ENCODE peak calls at places on chromosomes 3 and 15, in six cellular contexts. S, P, Q, T, U and R are unnamed samples.

GRCh38 chr15:73457334-73457733 is 14.4 kb downstream of the REC114 start:
- DNase-seq in Q (no peak), P (no peak), T (no peak), S (no peak), U (no peak), R (no peak)

GRCh38 chr15:88649286-88649733 is 10.5 kb downstream of the ISG20 start:
- DNase-seq in T (peak), P (no peak), S (peak), Q (peak), U (no peak), R (peak)

GRCh38 chr15:64246364-64247189 is 83.8 kb upstream of the PPIB start:
- DNase-seq in U (no peak), S (peak), P (no peak), Q (peak), T (peak), R (peak)

GRCh38 chr3:86793786-86794185 is 197.2 kb downstream of the VGLL3 start:
- DNase-seq in U (no peak), P (no peak), T (peak), Q (peak), S (peak), R (peak)

GRCh38 chr15:93451265-93451664 is 362.3 kb upstream of the RGMA start:
- DNase-seq in Q (no peak), P (no peak), S (no peak), T (no peak), U (peak), R (no peak)

GRCh38 chr3:138861755-138862333 is 27.1 kb upstream of the PIK3CB start:
- DNase-seq in S (peak), T (no peak), Q (peak), U (no peak), P (no peak), R (peak)

GRCh38 chr3:53269888-53270880 is 14.4 kb upstream of the TKT start:
- DNase-seq in Q (peak), S (peak), P (peak), U (peak), T (peak), R (peak)

GRCh38 chr3:19256313-19256712 is 108.0 kb downstream of the KCNH8 start:
- DNase-seq in P (no peak), Q (no peak), U (no peak), T (no peak), S (no peak), R (no peak)

GRCh38 chr15:32222716-32223115 is 180.4 kb downstream of the GOLGA8K start:
- DNase-seq in T (no peak), S (no peak), Q (no peak), P (no peak), U (no peak), R (no peak)

GRCh38 chr3:39810647-39811161 is 1.3 kb downstream of the MYRIP start:
- DNase-seq in T (no peak), S (no peak), U (no peak), P (no peak), Q (no peak), R (no peak)

GRCh38 chr3:180804871-180805430 is 107.5 kb upstream of the FXR1 start:
- DNase-seq in S (peak), Q (peak), T (peak), U (no peak), P (peak), R (peak)

GRCh38 chr3:141348848-141349247 is 19.5 kb upstream of the ZBTB38 start:
- DNase-seq in T (no peak), U (no peak), S (peak), P (no peak), Q (no peak), R (no peak)

GRCh38 chr3:194939949-194940770 is 254.5 kb downstream of the FAM43A start:
- DNase-seq in T (no peak), U (no peak), Q (no peak), P (no peak), S (no peak), R (no peak)

GRCh38 chr3:193240850-193241706 is at the start of gene PLAAT1:
- DNase-seq in T (peak), Q (peak), S (peak), U (no peak), P (peak), R (peak)

GRCh38 chr3:13792512-13793347 is 87.1 kb downstream of the WNT7A start:
- DNase-seq in T (no peak), S (no peak), Q (no peak), U (no peak), P (no peak), R (no peak)

GRCh38 chr3:196813903-196814302 is 53.8 kb upstream of the SENP5 start:
- DNase-seq in Q (peak), S (peak), P (no peak), U (no peak), T (no peak), R (no peak)

GRCh38 chr15:76336254-76337046 is at the start of gene ISL2:
- DNase-seq in P (peak), S (peak), Q (peak), T (peak), U (no peak), R (peak)

GRCh38 chr15:31502541-31503229 is 176.1 kb downstream of the KLF13 start:
- DNase-seq in Q (no peak), S (no peak), P (no peak), T (no peak), U (no peak), R (no peak)

GRCh38 chr3:73815966-73816365 is 191.2 kb upstream of the PDZRN3 start:
- DNase-seq in U (no peak), Q (no peak), P (no peak), T (no peak), S (no peak), R (peak)

GRCh38 chr3:72343078-72343477 is 505.2 kb downstream of the SHQ1 start:
- DNase-seq in P (no peak), U (no peak), T (no peak), S (peak), Q (no peak), R (peak)

GRCh38 chr3:85161544-85161943 is 202.8 kb downstream of the CADM2 start:
- DNase-seq in P (no peak), T (peak), Q (no peak), S (no peak), U (no peak), R (peak)

GRCh38 chr3:27485853-27486252 is 1.7 kb upstream of the SLC4A7 start:
- DNase-seq in S (no peak), P (no peak), Q (no peak), U (no peak), T (no peak), R (no peak)

GRCh38 chr3:129954509-129954908 is 20.0 kb upstream of the TRH start:
- DNase-seq in U (no peak), Q (no peak), S (no peak), T (no peak), P (no peak), R (no peak)

GRCh38 chr15:76994001-76994400 is 925 bp upstream of the PSTPIP1 start:
- DNase-seq in T (peak), U (no peak), P (no peak), S (no peak), Q (no peak), R (no peak)